ENCODE peak calls at places on chromosomes 11 and 22, in five cellular contexts. F is cardiac septum, T is endodermal cell, H is GM10248, L is ovary. I is an unnamed sample.

GRCh38 chr11:7079545-7080135 is 9.2 kb upstream of the RBMXL2 start:
- DNase-seq in F (no peak), T (peak), H (no peak), L (no peak), I (no peak)

GRCh38 chr11:123601136-123601535 is 53.3 kb downstream of the SCN3B start:
- DNase-seq in F (no peak), T (no peak), H (no peak), L (no peak), I (no peak)

GRCh38 chr22:44928064-44928463 is 81.7 kb downstream of the PHF21B start:
- DNase-seq in F (no peak), T (no peak), H (no peak), L (no peak), I (no peak)

GRCh38 chr11:6799402-6799801 is at the start of gene OR6A2:
- DNase-seq in F (no peak), T (no peak), H (no peak), L (no peak), I (no peak)

GRCh38 chr11:47980907-47981621 is 705 bp downstream of the PTPRJ start:
- DNase-seq in F (no peak), T (peak), H (peak), L (peak), I (no peak)

GRCh38 chr11:123431619-123432018 is 1.6 kb downstream of the GRAMD1B start:
- DNase-seq in F (no peak), T (peak), H (no peak), L (no peak), I (no peak)

GRCh38 chr11:8354622-8355417 is 91.1 kb upstream of the LMO1 start:
- DNase-seq in F (no peak), T (peak), H (no peak), L (no peak), I (peak)

GRCh38 chr11:93145381-93145780 is 52.4 kb downstream of the SLC36A4 start:
- DNase-seq in F (no peak), T (no peak), H (no peak), L (no peak), I (no peak)

GRCh38 chr11:123549901-123550619 is 104.4 kb downstream of the SCN3B start:
- DNase-seq in F (no peak), T (peak), H (no peak), L (no peak), I (no peak)

GRCh38 chr22:33000342-33001280 is 57.6 kb downstream of the SYN3 start:
- DNase-seq in F (peak), T (peak), H (peak), L (peak), I (peak)

GRCh38 chr11:9691865-9692264 is 28.0 kb downstream of the SWAP70 start:
- DNase-seq in F (no peak), T (no peak), H (no peak), L (no peak), I (no peak)

GRCh38 chr11:11580831-11581492 is 40.8 kb downstream of the GALNT18 start:
- DNase-seq in F (no peak), T (peak), H (no peak), L (no peak), I (peak)

GRCh38 chr11:3129591-3130268 is 35.4 kb downstream of the OSBPL5 start:
- DNase-seq in F (no peak), T (peak), H (no peak), L (peak), I (no peak)

GRCh38 chr11:24754406-24754805 is 257.6 kb downstream of the LUZP2 start:
- DNase-seq in F (no peak), T (no peak), H (no peak), L (no peak), I (no peak)

GRCh38 chr11:130122141-130122575 is 37.4 kb upstream of the ST14 start:
- DNase-seq in F (no peak), T (peak), H (no peak), L (no peak), I (no peak)

GRCh38 chr22:43319661-43320486 is 23.3 kb downstream of the SCUBE1 start:
- DNase-seq in F (no peak), T (no peak), H (no peak), L (no peak), I (no peak)

GRCh38 chr11:129750343-129751292 is 65.0 kb upstream of the TMEM45B start:
- DNase-seq in F (peak), T (peak), H (peak), L (peak), I (peak)

GRCh38 chr11:41456288-41456687 is 3.2 kb downstream of the LRRC4C start:
- DNase-seq in F (no peak), T (no peak), H (no peak), L (no peak), I (peak)

GRCh38 chr11:65429069-65429681 is 6.6 kb downstream of the NEAT1 start:
- DNase-seq in F (peak), T (no peak), H (no peak), L (no peak), I (peak)

GRCh38 chr11:69471329-69472052 is 10.0 kb upstream of the LINC01488 start:
- DNase-seq in F (no peak), T (peak), H (no peak), L (no peak), I (no peak)

GRCh38 chr22:22527312-22527711 is 7.2 kb upstream of the ZNF280A start:
- DNase-seq in F (no peak), T (no peak), H (no peak), L (no peak), I (no peak)

GRCh38 chr11:66856496-66857233 is at the start of gene LRFN4:
- DNase-seq in F (no peak), T (no peak), H (peak), L (no peak), I (no peak)

GRCh38 chr11:68649851-68650555 is 34.3 kb upstream of the GAL start:
- DNase-seq in F (peak), T (peak), H (no peak), L (no peak), I (no peak)

GRCh38 chr11:27234961-27235360 is 128.1 kb downstream of the CCDC34 start:
- DNase-seq in F (no peak), T (no peak), H (no peak), L (no peak), I (no peak)

GRCh38 chr11:19422257-19422656 is 181.5 kb upstream of the E2F8 start:
- DNase-seq in F (no peak), T (no peak), H (no peak), L (no peak), I (no peak)

GRCh38 chr11:102267602-102268001 is 49.7 kb upstream of the BIRC3 start:
- DNase-seq in F (no peak), T (no peak), H (no peak), L (no peak), I (no peak)